ENCODE peak calls at places on chromosomes 2 and 18, in four cellular contexts. B is activated T-helper 1 cell treated with anti-CD3 and anti-CD28 coated beads, Interleukin-12 subunit alpha, Interleukin-12 subunit beta, Interleukin-2, Interleukin-4 antibody, amounts not matched to agents 30 ng/mL and 10 ng/mL and 1 ng/mL, durations not matched to agents 14 hours and 24 hours and 36 hours; Y is NCI-H1417; O is DMS 273 treated with DMSO at 0.1 percent for 48 hours. S is an unnamed sample.

GRCh38 chr18:13377496-13377895 is 158.9 kb downstream of the LDLRAD4 start:
- DNase-seq in B (peak), Y (peak), O (no peak), S (no peak)

GRCh38 chr18:44731866-44732555 is 51.3 kb downstream of the SETBP1 start:
- DNase-seq in B (no peak), Y (no peak), O (no peak), S (no peak)

GRCh38 chr2:10120938-10121574 is 1.5 kb upstream of the RRM2 start:
- DNase-seq in B (no peak), Y (peak), O (no peak), S (no peak)

GRCh38 chr2:226873051-226873620 is 37.3 kb downstream of the RHBDD1 start:
- DNase-seq in B (no peak), Y (no peak), O (no peak), S (no peak)

GRCh38 chr2:143885461-143885860 is 634.5 kb downstream of the ZEB2 start:
- DNase-seq in B (no peak), Y (no peak), O (no peak), S (no peak)

GRCh38 chr2:238099709-238100048 is 461 bp upstream of the ESPNL start:
- DNase-seq in B (no peak), Y (no peak), O (no peak), S (no peak)

GRCh38 chr2:6107290-6107689 is 415.1 kb downstream of the SOX11 start:
- DNase-seq in B (no peak), Y (no peak), O (no peak), S (no peak)

GRCh38 chr2:184113691-184114403 is 484.5 kb upstream of the ZNF804A start:
- DNase-seq in B (no peak), Y (no peak), O (no peak), S (no peak)

GRCh38 chr2:157900203-157900602 is 24.1 kb upstream of the ACVR1 start:
- DNase-seq in B (no peak), Y (no peak), O (no peak), S (no peak)